ENCODE peak calls at places on chromosomes 11 and 22, in eight cellular contexts. F, E, Y, L, V, W, D and M are unnamed samples.

GRCh38 chr11:125451400-125452124 is 44.5 kb downstream of the FEZ1 start:
- DNase-seq in F (peak; percentile 20), E (peak; percentile 28), Y (peak; percentile 63), L (peak; percentile 37), V (peak; percentile 35), W (peak; percentile 54), D (peak; percentile 25), M (peak; percentile 54)

GRCh38 chr11:126561327-126561893 is 205.9 kb downstream of the ST3GAL4 start:
- DNase-seq in F (no peak), E (no peak), Y (peak; percentile 54), L (no peak), V (no peak), W (peak; percentile 33), D (peak; percentile 69), M (peak; percentile 50)

GRCh38 chr11:119800171-119800570 is 71.2 kb upstream of the NECTIN1 start:
- DNase-seq in F (no peak), E (no peak), Y (no peak), L (no peak), V (no peak), W (no peak), D (no peak), M (no peak)

GRCh38 chr22:41844036-41844435 is 11.1 kb downstream of the SREBF2 start:
- DNase-seq in F (no peak), E (no peak), Y (no peak), L (no peak), V (no peak), W (no peak), D (no peak), M (no peak)

GRCh38 chr11:116960916-116961315 is 123.5 kb upstream of the APOA1 start:
- DNase-seq in F (no peak), E (no peak), Y (no peak), L (no peak), V (no peak), W (peak; percentile 16), D (peak; percentile 83), M (no peak)

GRCh38 chr11:48341466-48341865 is 16.7 kb downstream of the OR4C3 start:
- DNase-seq in F (no peak), E (no peak), Y (no peak), L (no peak), V (no peak), W (no peak), D (no peak), M (no peak)

GRCh38 chr11:22617868-22618267 is 7.8 kb downstream of the FANCF start:
- DNase-seq in F (no peak), E (no peak), Y (no peak), L (no peak), V (no peak), W (no peak), D (no peak), M (no peak)

GRCh38 chr11:34680206-34680605 is 59.3 kb downstream of the EHF start:
- DNase-seq in F (no peak), E (no peak), Y (no peak), L (no peak), V (no peak), W (no peak), D (peak; percentile 67), M (no peak)

GRCh38 chr22:17422736-17423343 is 53.6 kb downstream of the CECR2 start:
- DNase-seq in F (no peak), E (no peak), Y (no peak), L (no peak), V (no peak), W (no peak), D (no peak), M (no peak)

GRCh38 chr22:44828193-44828592 is 75.8 kb downstream of the ARHGAP8 start:
- DNase-seq in F (no peak), E (no peak), Y (peak; percentile 46), L (no peak), V (no peak), W (no peak), D (no peak), M (no peak)

GRCh38 chr11:65421204-65422103 is 1.1 kb upstream of the NEAT1 start:
- DNase-seq in F (peak; percentile 92), E (peak; percentile 97), Y (peak; percentile 91), L (peak; percentile 99), V (peak; percentile 93), W (peak; percentile 98), D (peak; percentile 99), M (peak; percentile 94)
- TF ChIP-seq POLR2A in F (no peak), E (peak; percentile 77), Y (peak; percentile 69), L (no peak), V (peak; percentile 79), W (no peak), D (peak; percentile 84), M (no peak)

DNA sequence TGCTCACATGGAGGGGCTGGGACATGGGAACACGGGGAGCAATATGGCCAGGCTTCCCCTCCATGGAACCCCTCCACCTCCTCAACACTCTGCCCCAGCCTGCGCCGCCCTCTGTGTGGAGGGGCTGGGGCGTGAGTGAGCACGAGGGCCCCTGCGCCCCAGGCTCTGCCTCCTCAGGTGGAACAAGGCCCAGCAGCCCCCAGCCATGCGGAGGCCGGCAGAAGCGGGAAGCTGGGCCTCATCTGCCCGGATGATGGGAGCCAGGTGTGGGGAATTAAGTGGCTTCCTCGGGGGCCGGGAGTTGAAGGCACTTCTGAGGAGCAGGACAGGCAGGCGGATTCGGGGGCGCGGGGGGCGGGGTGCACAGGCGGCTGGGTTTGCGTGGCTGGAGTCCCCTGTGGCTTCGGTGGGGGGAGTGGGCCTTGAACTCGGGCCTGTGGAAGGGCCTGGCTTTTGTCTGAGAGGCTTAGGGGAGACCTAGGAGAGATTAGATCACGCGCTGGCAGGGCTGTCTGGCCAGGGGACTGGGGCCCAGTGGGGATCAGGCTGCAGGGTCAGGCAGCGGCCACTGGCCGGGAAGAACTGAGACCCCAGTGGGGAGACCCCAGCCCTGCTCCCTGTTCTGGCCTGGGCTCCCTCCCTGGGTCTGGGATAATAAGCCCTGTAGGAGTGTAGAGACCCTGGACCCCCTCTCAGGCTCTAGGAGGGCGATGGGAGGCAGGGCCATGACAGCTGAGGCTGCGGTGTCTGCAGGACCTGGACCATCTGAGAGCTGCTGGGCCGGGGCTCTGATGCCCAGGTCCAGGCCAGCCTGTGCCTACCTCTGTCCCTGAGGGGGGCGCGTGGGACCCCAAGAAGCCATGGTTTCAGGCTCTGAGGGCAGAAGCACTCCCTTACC is 13.3 kb downstream of the PRR33 start:
- DNase-seq in F (no peak), E (peak; percentile 55), Y (no peak), L (no peak), V (peak; percentile 13), W (peak; percentile 7), D (no peak), M (no peak)
- H3K27ac ChIP-seq in F (peak overlapping the region; percentile 69), E (peak overlapping the region; percentile 86), Y (no peak overlapping the region), L (peak overlapping the region; percentile 96), V (no peak overlapping the region), W (no peak overlapping the region), D (no peak overlapping the region), M (no peak overlapping the region)

GRCh38 chr22:39904864-39905263 is 4.0 kb downstream of the GRAP2 start:
- DNase-seq in F (no peak), E (no peak), Y (no peak), L (no peak), V (no peak), W (no peak), D (no peak), M (no peak)
- H3K27me3 ChIP-seq in F (no peaks in the 10 kb centered on the region), E (no peaks in the 10 kb centered on the region), Y (no peaks in the 10 kb centered on the region), L (no peaks in the 10 kb centered on the region), V (no peaks in the 10 kb centered on the region), W (no peaks in the 10 kb centered on the region), D (peaks cover 47% of the 10 kb centered on the region), M (peaks cover 5% of the 10 kb centered on the region)

DNA sequence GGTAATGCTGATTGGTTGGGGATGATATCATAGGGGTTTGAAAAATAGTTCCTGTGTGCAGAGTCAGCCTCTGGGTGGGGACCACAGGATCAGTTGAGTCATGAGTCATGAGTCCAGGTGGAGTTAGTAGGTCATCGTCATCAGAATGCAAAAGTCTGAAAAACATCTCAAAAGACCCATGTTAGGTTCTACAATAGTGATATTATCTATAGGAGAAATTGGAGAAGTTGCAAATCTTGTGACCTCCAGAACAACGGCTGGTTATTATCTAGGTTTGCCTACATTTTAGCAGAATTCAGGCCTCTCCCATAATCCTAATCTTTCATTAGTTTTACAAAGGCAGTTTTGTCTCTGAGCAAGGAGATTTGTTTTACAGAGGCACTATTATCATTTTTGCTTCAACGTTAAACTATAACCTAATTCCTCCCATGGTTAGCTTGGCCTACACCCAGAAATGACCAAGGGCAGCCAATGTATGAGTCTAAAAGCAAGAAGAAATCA is 38.9 kb downstream of the MS4A2 start:
- DNase-seq in F (no peak), E (no peak), Y (peak; percentile 69), L (no peak), V (no peak), W (peak; percentile 5), D (no peak), M (no peak)
- TF ChIP-seq POLR2A in F (no peak), E (no peak), Y (no peak), L (no peak), V (no peak), W (no peak), D (no peak), M (no peak)